ENCODE peak calls at places on chromosome 18, in ten cellular contexts. One of them, this sample, is unnamed.

GRCh38 chr18:28514699-28515098 is 337.8 kb upstream of the CDH2 start:
- DNase-seq in A549: no peak
- DNase-seq in right lobe of liver: no peak
- DNase-seq in suprapubic skin: no peak
- DNase-seq in adrenal gland: no peak
- DNase-seq in K562: no peak
- DNase-seq in stomach: no peak
- DNase-seq in breast epithelium: no peak
- DNase-seq in endothelial cell of umbilical vein: no peak
- DNase-seq in sigmoid colon: no peak
- DNase-seq in this sample: no peak

GRCh38 chr18:6405237-6406074 is 9.3 kb downstream of the L3MBTL4 start:
- DNase-seq in A549: no peak
- DNase-seq in right lobe of liver: no peak
- DNase-seq in suprapubic skin: no peak
- DNase-seq in adrenal gland: no peak
- DNase-seq in K562: no peak
- DNase-seq in stomach: no peak
- DNase-seq in breast epithelium: peak; percentile 22
- DNase-seq in endothelial cell of umbilical vein: no peak
- DNase-seq in sigmoid colon: no peak
- DNase-seq in this sample: no peak

GRCh38 chr18:41881285-41881684 is 73.7 kb upstream of the PIK3C3 start:
- DNase-seq in A549: no peak
- DNase-seq in right lobe of liver: no peak
- DNase-seq in suprapubic skin: no peak
- DNase-seq in adrenal gland: no peak
- DNase-seq in K562: no peak
- DNase-seq in stomach: no peak
- DNase-seq in breast epithelium: no peak
- DNase-seq in endothelial cell of umbilical vein: no peak
- DNase-seq in sigmoid colon: no peak
- DNase-seq in this sample: no peak

GRCh38 chr18:79855147-79855910 is 57.6 kb downstream of the KCNG2 start:
- DNase-seq in A549: no peak
- DNase-seq in right lobe of liver: peak; percentile 26
- DNase-seq in suprapubic skin: no peak
- DNase-seq in adrenal gland: peak; percentile 4
- DNase-seq in K562: no peak
- DNase-seq in stomach: no peak
- DNase-seq in breast epithelium: no peak
- DNase-seq in endothelial cell of umbilical vein: no peak
- DNase-seq in sigmoid colon: no peak
- DNase-seq in this sample: peak; percentile 82

GRCh38 chr18:8989855-8990254 is 112.6 kb upstream of the NDUFV2 start:
- DNase-seq in A549: no peak
- DNase-seq in right lobe of liver: peak; percentile 60
- DNase-seq in suprapubic skin: no peak
- DNase-seq in adrenal gland: no peak
- DNase-seq in K562: no peak
- DNase-seq in stomach: no peak
- DNase-seq in breast epithelium: no peak
- DNase-seq in endothelial cell of umbilical vein: no peak
- DNase-seq in sigmoid colon: no peak
- DNase-seq in this sample: no peak

GRCh38 chr18:36349552-36349951 is 52.0 kb downstream of the FHOD3 start:
- DNase-seq in A549: peak; percentile 53
- DNase-seq in right lobe of liver: no peak
- DNase-seq in suprapubic skin: no peak
- DNase-seq in adrenal gland: no peak
- DNase-seq in K562: no peak
- DNase-seq in stomach: no peak
- DNase-seq in breast epithelium: no peak
- DNase-seq in endothelial cell of umbilical vein: no peak
- DNase-seq in sigmoid colon: no peak
- DNase-seq in this sample: no peak

GRCh38 chr18:47150029-47150823 is at the start of gene HDHD2:
- DNase-seq in A549: peak; percentile 74
- DNase-seq in right lobe of liver: peak; percentile 90
- DNase-seq in suprapubic skin: peak; percentile 87
- DNase-seq in adrenal gland: peak; percentile 85
- DNase-seq in K562: peak; percentile 79
- DNase-seq in stomach: peak; percentile 80
- DNase-seq in breast epithelium: peak; percentile 26
- DNase-seq in endothelial cell of umbilical vein: peak; percentile 82
- DNase-seq in sigmoid colon: peak; percentile 90
- DNase-seq in this sample: peak; percentile 95

GRCh38 chr18:58362027-58362575 is 266.8 kb downstream of the ALPK2 start:
- DNase-seq in A549: peak; percentile 83
- DNase-seq in right lobe of liver: no peak
- DNase-seq in suprapubic skin: peak; percentile 76
- DNase-seq in adrenal gland: no peak
- DNase-seq in K562: no peak
- DNase-seq in stomach: no peak
- DNase-seq in breast epithelium: no peak
- DNase-seq in endothelial cell of umbilical vein: peak; percentile 77
- DNase-seq in sigmoid colon: peak; percentile 74
- DNase-seq in this sample: no peak

GRCh38 chr18:8949206-8949605 is 153.3 kb upstream of the NDUFV2 start:
- DNase-seq in A549: no peak
- DNase-seq in right lobe of liver: no peak
- DNase-seq in suprapubic skin: no peak
- DNase-seq in adrenal gland: no peak
- DNase-seq in K562: no peak
- DNase-seq in stomach: no peak
- DNase-seq in breast epithelium: no peak
- DNase-seq in endothelial cell of umbilical vein: no peak
- DNase-seq in sigmoid colon: peak; percentile 67
- DNase-seq in this sample: no peak

GRCh38 chr18:79644006-79644665 is 35.5 kb upstream of the CTDP1 start:
- DNase-seq in A549: peak; percentile 68
- DNase-seq in right lobe of liver: no peak
- DNase-seq in suprapubic skin: peak; percentile 80
- DNase-seq in adrenal gland: peak; percentile 64
- DNase-seq in K562: peak; percentile 83
- DNase-seq in stomach: peak; percentile 60
- DNase-seq in breast epithelium: no peak
- DNase-seq in endothelial cell of umbilical vein: peak; percentile 49
- DNase-seq in sigmoid colon: peak; percentile 79
- DNase-seq in this sample: no peak

GRCh38 chr18:2337552-2338141 is 233.7 kb downstream of the METTL4 start:
- DNase-seq in A549: peak; percentile 29
- DNase-seq in right lobe of liver: no peak
- DNase-seq in suprapubic skin: no peak
- DNase-seq in adrenal gland: no peak
- DNase-seq in K562: peak; percentile 30
- DNase-seq in stomach: peak; percentile 42
- DNase-seq in breast epithelium: no peak
- DNase-seq in endothelial cell of umbilical vein: peak; percentile 27
- DNase-seq in sigmoid colon: no peak
- DNase-seq in this sample: no peak

GRCh38 chr18:58615150-58616132 is 13.4 kb downstream of the ALPK2 start:
- DNase-seq in A549: no peak
- DNase-seq in right lobe of liver: no peak
- DNase-seq in suprapubic skin: no peak
- DNase-seq in adrenal gland: no peak
- DNase-seq in K562: no peak
- DNase-seq in stomach: peak; percentile 26
- DNase-seq in breast epithelium: no peak
- DNase-seq in endothelial cell of umbilical vein: no peak
- DNase-seq in sigmoid colon: no peak
- DNase-seq in this sample: no peak

GRCh38 chr18:77000527-77000926 is 132.1 kb downstream of the MBP start:
- DNase-seq in A549: peak; percentile 16
- DNase-seq in right lobe of liver: no peak
- DNase-seq in suprapubic skin: no peak
- DNase-seq in adrenal gland: peak; percentile 56
- DNase-seq in K562: peak; percentile 42
- DNase-seq in stomach: peak; percentile 62
- DNase-seq in breast epithelium: peak; percentile 32
- DNase-seq in endothelial cell of umbilical vein: peak; percentile 46
- DNase-seq in sigmoid colon: peak; percentile 75
- DNase-seq in this sample: peak; percentile 94

GRCh38 chr18:76398899-76399612 is 96.0 kb downstream of the ZNF516 start:
- DNase-seq in A549: peak; percentile 50
- DNase-seq in right lobe of liver: peak; percentile 85
- DNase-seq in suprapubic skin: peak; percentile 90
- DNase-seq in adrenal gland: peak; percentile 89
- DNase-seq in K562: peak; percentile 77
- DNase-seq in stomach: peak; percentile 86
- DNase-seq in breast epithelium: peak; percentile 84
- DNase-seq in endothelial cell of umbilical vein: peak; percentile 66
- DNase-seq in sigmoid colon: peak; percentile 94
- DNase-seq in this sample: peak; percentile 85

GRCh38 chr18:46098616-46098933 is 479 bp upstream of the ATP5F1A start:
- DNase-seq in A549: no peak
- DNase-seq in right lobe of liver: no peak
- DNase-seq in suprapubic skin: no peak
- DNase-seq in adrenal gland: no peak
- DNase-seq in K562: no peak
- DNase-seq in stomach: no peak
- DNase-seq in breast epithelium: no peak
- DNase-seq in endothelial cell of umbilical vein: no peak
- DNase-seq in sigmoid colon: no peak
- DNase-seq in this sample: no peak

GRCh38 chr18:46096651-46097300 is 1.3 kb downstream of the ATP5F1A start:
- DNase-seq in A549: peak; percentile 15
- DNase-seq in right lobe of liver: no peak
- DNase-seq in suprapubic skin: no peak
- DNase-seq in adrenal gland: no peak
- DNase-seq in K562: peak; percentile 7
- DNase-seq in stomach: no peak
- DNase-seq in breast epithelium: no peak
- DNase-seq in endothelial cell of umbilical vein: no peak
- DNase-seq in sigmoid colon: no peak
- DNase-seq in this sample: peak; percentile 84

GRCh38 chr18:46099463-46099862 is 1.4 kb upstream of the ATP5F1A start:
- DNase-seq in A549: no peak
- DNase-seq in right lobe of liver: no peak
- DNase-seq in suprapubic skin: no peak
- DNase-seq in adrenal gland: no peak
- DNase-seq in K562: no peak
- DNase-seq in stomach: no peak
- DNase-seq in breast epithelium: no peak
- DNase-seq in endothelial cell of umbilical vein: no peak
- DNase-seq in sigmoid colon: no peak
- DNase-seq in this sample: peak; percentile 75

GRCh38 chr18:46097378-46097852 is 681 bp downstream of the ATP5F1A start:
- DNase-seq in A549: no peak
- DNase-seq in right lobe of liver: no peak
- DNase-seq in suprapubic skin: no peak
- DNase-seq in adrenal gland: no peak
- DNase-seq in K562: peak; percentile 9
- DNase-seq in stomach: peak; percentile 33
- DNase-seq in breast epithelium: no peak
- DNase-seq in endothelial cell of umbilical vein: no peak
- DNase-seq in sigmoid colon: no peak
- DNase-seq in this sample: no peak

GRCh38 chr18:46097853-46098615 is at the start of gene ATP5F1A:
- DNase-seq in A549: peak; percentile 78
- DNase-seq in right lobe of liver: peak; percentile 92
- DNase-seq in suprapubic skin: peak; percentile 91
- DNase-seq in adrenal gland: peak; percentile 90
- DNase-seq in K562: peak; percentile 82
- DNase-seq in stomach: peak; percentile 86
- DNase-seq in breast epithelium: peak; percentile 89
- DNase-seq in endothelial cell of umbilical vein: peak; percentile 89
- DNase-seq in sigmoid colon: peak; percentile 93
- DNase-seq in this sample: peak; percentile 89
- TF ChIP-seq POLR2A in A549: peak; percentile 86
- TF ChIP-seq POLR2A in right lobe of liver: peak; percentile 80
- TF ChIP-seq POLR2A in suprapubic skin: peak; percentile 70
- TF ChIP-seq POLR2A in adrenal gland: peak; percentile 71
- TF ChIP-seq POLR2A in K562: peak; percentile 86
- TF ChIP-seq POLR2A in stomach: no peak
- TF ChIP-seq POLR2A in breast epithelium: peak; percentile 47
- TF ChIP-seq POLR2A in endothelial cell of umbilical vein: peak; percentile 76
- TF ChIP-seq POLR2A in sigmoid colon: peak; percentile 92
- TF ChIP-seq POLR2A in this sample: no peak

GRCh38 chr18:3380384-3380961 is 69.5 kb upstream of the TGIF1 start:
- DNase-seq in A549: peak; percentile 80
- DNase-seq in right lobe of liver: no peak
- DNase-seq in suprapubic skin: no peak
- DNase-seq in adrenal gland: no peak
- DNase-seq in K562: no peak
- DNase-seq in stomach: no peak
- DNase-seq in breast epithelium: no peak
- DNase-seq in endothelial cell of umbilical vein: peak; percentile 19
- DNase-seq in sigmoid colon: no peak
- DNase-seq in this sample: no peak
- TF ChIP-seq CTCF in A549: peak; percentile 36
- TF ChIP-seq CTCF in right lobe of liver: no peak
- TF ChIP-seq CTCF in suprapubic skin: no peak
- TF ChIP-seq CTCF in adrenal gland: no peak
- TF ChIP-seq CTCF in K562: no peak
- TF ChIP-seq CTCF in stomach: no peak
- TF ChIP-seq CTCF in breast epithelium: no peak
- TF ChIP-seq CTCF in endothelial cell of umbilical vein: no peak
- TF ChIP-seq CTCF in sigmoid colon: no peak
- TF ChIP-seq CTCF in this sample: no peak

GRCh38 chr18:26575865-26576217 is 27.5 kb upstream of the KCTD1 start:
- DNase-seq in A549: no peak
- DNase-seq in right lobe of liver: no peak
- DNase-seq in suprapubic skin: no peak
- DNase-seq in adrenal gland: no peak
- DNase-seq in K562: no peak
- DNase-seq in stomach: no peak
- DNase-seq in breast epithelium: no peak
- DNase-seq in endothelial cell of umbilical vein: no peak
- DNase-seq in sigmoid colon: no peak
- DNase-seq in this sample: no peak
- H3K4me3 ChIP-seq in A549: peak overlapping the region; percentile 37
- H3K4me3 ChIP-seq in right lobe of liver: no peak overlapping the region
- H3K4me3 ChIP-seq in suprapubic skin: peak overlapping the region; percentile 51
- H3K4me3 ChIP-seq in adrenal gland: no peak overlapping the region
- H3K4me3 ChIP-seq in K562: no peak overlapping the region
- H3K4me3 ChIP-seq in stomach: peak overlapping the region; percentile 41
- H3K4me3 ChIP-seq in breast epithelium: peak overlapping the region; percentile 74
- H3K4me3 ChIP-seq in endothelial cell of umbilical vein: no peak overlapping the region
- H3K4me3 ChIP-seq in sigmoid colon: peak overlapping the region; percentile 41
- H3K4me3 ChIP-seq in this sample: no peak overlapping the region

DNA sequence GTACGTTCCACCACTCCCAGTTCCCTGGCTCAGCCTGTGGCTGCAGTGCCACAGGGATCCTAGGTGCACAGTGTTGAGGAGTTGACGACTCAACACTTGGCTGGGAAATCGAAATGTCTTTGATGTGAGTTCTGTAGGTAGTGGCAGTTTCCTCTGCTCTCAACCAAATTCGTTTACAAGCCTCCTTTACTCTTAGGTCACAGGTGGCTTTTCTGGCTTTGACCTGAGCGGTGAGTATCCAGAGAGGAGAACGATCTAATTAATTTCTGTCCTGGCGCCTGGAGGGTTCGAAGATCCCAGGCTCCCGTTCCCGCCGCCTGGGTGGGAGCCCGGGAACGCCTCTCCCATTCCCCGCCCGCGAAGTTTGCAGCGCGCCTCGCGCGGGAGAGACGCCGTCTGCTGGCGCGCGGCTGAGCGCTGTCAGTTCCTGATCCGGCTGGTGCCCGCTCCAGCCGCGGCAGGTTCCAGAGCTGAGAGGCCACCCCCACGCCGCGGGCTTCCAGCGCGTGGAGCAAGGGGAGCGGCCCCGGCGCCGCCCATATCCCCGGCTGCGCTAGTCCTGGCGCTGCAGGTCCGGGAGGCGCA is at the start of gene LAMA3:
- DNase-seq in A549: peak; percentile 65
- DNase-seq in right lobe of liver: peak; percentile 78
- DNase-seq in suprapubic skin: peak; percentile 75
- DNase-seq in adrenal gland: peak; percentile 57
- DNase-seq in K562: no peak
- DNase-seq in stomach: peak; percentile 77
- DNase-seq in breast epithelium: peak; percentile 48
- DNase-seq in endothelial cell of umbilical vein: peak; percentile 53
- DNase-seq in sigmoid colon: peak; percentile 77
- DNase-seq in this sample: peak; percentile 92
- TF ChIP-seq POLR2A in A549: peak; percentile 35
- TF ChIP-seq POLR2A in right lobe of liver: peak; percentile 18
- TF ChIP-seq POLR2A in suprapubic skin: no peak
- TF ChIP-seq POLR2A in adrenal gland: no peak
- TF ChIP-seq POLR2A in K562: no peak
- TF ChIP-seq POLR2A in stomach: no peak
- TF ChIP-seq POLR2A in breast epithelium: no peak
- TF ChIP-seq POLR2A in endothelial cell of umbilical vein: no peak
- TF ChIP-seq POLR2A in sigmoid colon: no peak
- TF ChIP-seq POLR2A in this sample: no peak